ENCODE peak calls at places on chromosomes 5 and 9, in seven cellular contexts. One of them, this sample, is unnamed.

GRCh38 chr9:32906213-32906612 is 95.2 kb downstream of the APTX start:
- DNase-seq in OCI-LY7: no peak
- DNase-seq in tibial artery: no peak
- DNase-seq in heart left ventricle: no peak
- DNase-seq in AG09309: no peak
- DNase-seq in transverse colon: no peak
- DNase-seq in BE2C: no peak
- DNase-seq in this sample: no peak

GRCh38 chr9:75197521-75197920 is 109.2 kb downstream of the OSTF1 start:
- DNase-seq in heart left ventricle: no peak
- DNase-seq in tibial artery: no peak
- DNase-seq in OCI-LY7: no peak
- DNase-seq in BE2C: no peak
- DNase-seq in AG09309: no peak
- DNase-seq in transverse colon: no peak
- DNase-seq in this sample: peak

GRCh38 chr9:93588641-93589609 is 12.5 kb downstream of the PHF2 start:
- DNase-seq in BE2C: no peak
- DNase-seq in heart left ventricle: no peak
- DNase-seq in OCI-LY7: no peak
- DNase-seq in AG09309: no peak
- DNase-seq in tibial artery: peak
- DNase-seq in transverse colon: no peak
- DNase-seq in this sample: peak

GRCh38 chr9:114125614-114126013 is 26.5 kb upstream of the KIF12 start:
- DNase-seq in AG09309: no peak
- DNase-seq in transverse colon: no peak
- DNase-seq in BE2C: no peak
- DNase-seq in OCI-LY7: no peak
- DNase-seq in heart left ventricle: no peak
- DNase-seq in tibial artery: no peak
- DNase-seq in this sample: no peak

GRCh38 chr5:32618962-32619361 is 33.6 kb downstream of the SUB1 start:
- DNase-seq in heart left ventricle: no peak
- DNase-seq in tibial artery: no peak
- DNase-seq in BE2C: no peak
- DNase-seq in AG09309: no peak
- DNase-seq in transverse colon: no peak
- DNase-seq in OCI-LY7: no peak
- DNase-seq in this sample: peak

GRCh38 chr5:124343451-124343867 is 403.0 kb downstream of the ZNF608 start:
- DNase-seq in BE2C: no peak
- DNase-seq in OCI-LY7: no peak
- DNase-seq in transverse colon: no peak
- DNase-seq in tibial artery: no peak
- DNase-seq in heart left ventricle: no peak
- DNase-seq in AG09309: peak
- DNase-seq in this sample: peak

GRCh38 chr5:161295721-161296120 is 250.8 kb downstream of the GABRB2 start:
- DNase-seq in transverse colon: no peak
- DNase-seq in heart left ventricle: no peak
- DNase-seq in tibial artery: no peak
- DNase-seq in AG09309: no peak
- DNase-seq in OCI-LY7: no peak
- DNase-seq in BE2C: no peak
- DNase-seq in this sample: no peak

GRCh38 chr5:142184939-142185526 is 76.5 kb downstream of the NDFIP1 start:
- DNase-seq in BE2C: peak
- DNase-seq in transverse colon: no peak
- DNase-seq in heart left ventricle: no peak
- DNase-seq in OCI-LY7: no peak
- DNase-seq in tibial artery: no peak
- DNase-seq in AG09309: no peak
- DNase-seq in this sample: peak

GRCh38 chr5:163489055-163489744 is 16.2 kb upstream of the MAT2B start:
- DNase-seq in heart left ventricle: no peak
- DNase-seq in AG09309: no peak
- DNase-seq in tibial artery: no peak
- DNase-seq in transverse colon: no peak
- DNase-seq in OCI-LY7: no peak
- DNase-seq in BE2C: peak
- DNase-seq in this sample: peak

GRCh38 chr5:179486596-179487051 is 63.7 kb upstream of the RUFY1 start:
- DNase-seq in AG09309: peak
- DNase-seq in transverse colon: no peak
- DNase-seq in OCI-LY7: no peak
- DNase-seq in BE2C: no peak
- DNase-seq in heart left ventricle: no peak
- DNase-seq in tibial artery: no peak
- DNase-seq in this sample: no peak

GRCh38 chr9:89528540-89528939 is 30.6 kb upstream of the SEMA4D start:
- DNase-seq in AG09309: no peak
- DNase-seq in transverse colon: no peak
- DNase-seq in tibial artery: peak
- DNase-seq in OCI-LY7: no peak
- DNase-seq in BE2C: no peak
- DNase-seq in heart left ventricle: no peak
- DNase-seq in this sample: no peak

GRCh38 chr9:134778156-134778555 is 102.5 kb upstream of the FCN2 start:
- DNase-seq in transverse colon: peak
- DNase-seq in tibial artery: no peak
- DNase-seq in BE2C: no peak
- DNase-seq in heart left ventricle: no peak
- DNase-seq in OCI-LY7: no peak
- DNase-seq in AG09309: no peak
- DNase-seq in this sample: no peak

GRCh38 chr5:178382689-178383276 is 150.2 kb upstream of the PHYKPL start:
- DNase-seq in tibial artery: no peak
- DNase-seq in OCI-LY7: no peak
- DNase-seq in transverse colon: no peak
- DNase-seq in heart left ventricle: no peak
- DNase-seq in BE2C: no peak
- DNase-seq in AG09309: no peak
- DNase-seq in this sample: no peak

GRCh38 chr5:165607026-165607425 is 2101.6 kb downstream of the MAT2B start:
- DNase-seq in transverse colon: no peak
- DNase-seq in OCI-LY7: no peak
- DNase-seq in AG09309: no peak
- DNase-seq in heart left ventricle: no peak
- DNase-seq in BE2C: no peak
- DNase-seq in tibial artery: no peak
- DNase-seq in this sample: no peak

GRCh38 chr5:14728109-14728938 is 63.8 kb downstream of the OTULIN start:
- DNase-seq in BE2C: no peak
- DNase-seq in tibial artery: no peak
- DNase-seq in OCI-LY7: no peak
- DNase-seq in AG09309: no peak
- DNase-seq in heart left ventricle: no peak
- DNase-seq in transverse colon: peak
- DNase-seq in this sample: no peak

GRCh38 chr5:6347165-6347564 is 31.2 kb downstream of the MED10 start:
- DNase-seq in tibial artery: peak
- DNase-seq in transverse colon: no peak
- DNase-seq in BE2C: no peak
- DNase-seq in OCI-LY7: no peak
- DNase-seq in heart left ventricle: no peak
- DNase-seq in AG09309: no peak
- DNase-seq in this sample: no peak

GRCh38 chr5:135534609-135535419 is 950 bp downstream of the NEUROG1 start:
- DNase-seq in tibial artery: no peak
- DNase-seq in AG09309: no peak
- DNase-seq in OCI-LY7: no peak
- DNase-seq in BE2C: peak
- DNase-seq in transverse colon: no peak
- DNase-seq in heart left ventricle: no peak
- DNase-seq in this sample: no peak

GRCh38 chr5:38500861-38501260 is 55.6 kb downstream of the LIFR start:
- DNase-seq in AG09309: peak
- DNase-seq in OCI-LY7: no peak
- DNase-seq in heart left ventricle: no peak
- DNase-seq in tibial artery: no peak
- DNase-seq in transverse colon: no peak
- DNase-seq in BE2C: no peak
- DNase-seq in this sample: peak

GRCh38 chr5:134521831-134522230 is 3.6 kb upstream of the JADE2 start:
- DNase-seq in tibial artery: no peak
- DNase-seq in OCI-LY7: no peak
- DNase-seq in BE2C: no peak
- DNase-seq in heart left ventricle: no peak
- DNase-seq in transverse colon: no peak
- DNase-seq in AG09309: no peak
- DNase-seq in this sample: no peak

GRCh38 chr5:153222956-153223355 is 267.5 kb upstream of the GRIA1 start:
- DNase-seq in transverse colon: no peak
- DNase-seq in heart left ventricle: no peak
- DNase-seq in OCI-LY7: no peak
- DNase-seq in AG09309: no peak
- DNase-seq in BE2C: no peak
- DNase-seq in tibial artery: no peak
- DNase-seq in this sample: peak

GRCh38 chr5:161002571-161003074 is 150.6 kb upstream of the ATP10B start:
- DNase-seq in transverse colon: no peak
- DNase-seq in heart left ventricle: no peak
- DNase-seq in tibial artery: no peak
- DNase-seq in BE2C: no peak
- DNase-seq in OCI-LY7: no peak
- DNase-seq in AG09309: no peak
- DNase-seq in this sample: no peak

GRCh38 chr9:126839301-126839700 is 21.1 kb upstream of the ZBTB34 start:
- DNase-seq in tibial artery: no peak
- DNase-seq in heart left ventricle: no peak
- DNase-seq in AG09309: no peak
- DNase-seq in BE2C: no peak
- DNase-seq in transverse colon: no peak
- DNase-seq in OCI-LY7: no peak
- DNase-seq in this sample: no peak

GRCh38 chr9:93893899-93894690 is 61.1 kb downstream of the BARX1 start:
- DNase-seq in BE2C: no peak
- DNase-seq in AG09309: no peak
- DNase-seq in transverse colon: peak
- DNase-seq in OCI-LY7: no peak
- DNase-seq in heart left ventricle: no peak
- DNase-seq in tibial artery: peak
- DNase-seq in this sample: no peak

DNA sequence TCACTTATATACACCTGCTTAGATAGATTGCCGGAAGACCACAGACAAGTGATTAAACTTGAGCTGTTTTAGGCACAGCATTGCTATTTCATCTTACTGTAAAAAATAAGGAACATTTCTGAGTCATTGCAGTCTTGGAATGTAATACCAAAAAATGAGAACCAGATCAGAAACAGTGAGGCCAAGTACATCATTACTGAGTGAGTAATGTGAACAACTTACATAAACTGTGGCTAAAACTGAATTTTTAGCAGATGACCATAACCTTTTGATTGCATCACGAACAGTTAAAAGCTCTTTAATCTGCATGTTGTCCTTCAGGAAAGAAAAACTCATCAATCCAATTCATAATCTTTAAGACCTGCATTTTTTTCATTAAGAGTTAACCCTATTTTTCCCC is 157.1 kb upstream of the FGF10 start:
- DNase-seq in OCI-LY7: no peak
- DNase-seq in transverse colon: no peak
- DNase-seq in BE2C: no peak
- DNase-seq in tibial artery: no peak
- DNase-seq in heart left ventricle: no peak
- DNase-seq in AG09309: peak
- DNase-seq in this sample: peak
- H3K4me3 ChIP-seq in OCI-LY7: no peak
- H3K4me3 ChIP-seq in transverse colon: no peak
- H3K4me3 ChIP-seq in BE2C: no peak
- H3K4me3 ChIP-seq in tibial artery: no peak
- H3K4me3 ChIP-seq in heart left ventricle: no peak
- H3K4me3 ChIP-seq in AG09309: no peak
- H3K4me3 ChIP-seq in this sample: no peak

GRCh38 chr5:73892218-73892617 is 266.2 kb downstream of the ARHGEF28 start:
- DNase-seq in tibial artery: no peak
- DNase-seq in heart left ventricle: no peak
- DNase-seq in OCI-LY7: no peak
- DNase-seq in BE2C: no peak
- DNase-seq in AG09309: no peak
- DNase-seq in transverse colon: no peak
- DNase-seq in this sample: no peak
- TF ChIP-seq CTCF in tibial artery: no peak
- TF ChIP-seq CTCF in heart left ventricle: no peak
- TF ChIP-seq CTCF in OCI-LY7: no peak
- TF ChIP-seq CTCF in BE2C: no peak
- TF ChIP-seq CTCF in AG09309: no peak
- TF ChIP-seq CTCF in transverse colon: no peak
- TF ChIP-seq CTCF in this sample: no peak

GRCh38 chr9:99237356-99237755 is 15.3 kb downstream of the SEC61B start:
- DNase-seq in BE2C: no peak
- DNase-seq in AG09309: no peak
- DNase-seq in heart left ventricle: no peak
- DNase-seq in tibial artery: no peak
- DNase-seq in OCI-LY7: no peak
- DNase-seq in transverse colon: no peak
- DNase-seq in this sample: no peak
- H3K4me3 ChIP-seq in BE2C: no peak
- H3K4me3 ChIP-seq in AG09309: no peak
- H3K4me3 ChIP-seq in heart left ventricle: no peak
- H3K4me3 ChIP-seq in tibial artery: no peak
- H3K4me3 ChIP-seq in OCI-LY7: peak
- H3K4me3 ChIP-seq in transverse colon: no peak
- H3K4me3 ChIP-seq in this sample: no peak

GRCh38 chr9:34892886-34893285 is 65.2 kb upstream of the PHF24 start:
- DNase-seq in transverse colon: no peak
- DNase-seq in OCI-LY7: no peak
- DNase-seq in tibial artery: no peak
- DNase-seq in BE2C: no peak
- DNase-seq in AG09309: no peak
- DNase-seq in heart left ventricle: no peak
- DNase-seq in this sample: no peak

GRCh38 chr9:34898846-34899245 is 59.2 kb upstream of the PHF24 start:
- DNase-seq in BE2C: no peak
- DNase-seq in AG09309: no peak
- DNase-seq in OCI-LY7: no peak
- DNase-seq in transverse colon: no peak
- DNase-seq in tibial artery: no peak
- DNase-seq in heart left ventricle: no peak
- DNase-seq in this sample: no peak

GRCh38 chr9:34899535-34900158 is 58.4 kb upstream of the PHF24 start:
- DNase-seq in AG09309: peak
- DNase-seq in OCI-LY7: peak
- DNase-seq in heart left ventricle: peak
- DNase-seq in tibial artery: peak
- DNase-seq in BE2C: peak
- DNase-seq in transverse colon: peak
- DNase-seq in this sample: peak

GRCh38 chr9:34891386-34891785 is 66.7 kb upstream of the PHF24 start:
- DNase-seq in transverse colon: no peak
- DNase-seq in heart left ventricle: no peak
- DNase-seq in AG09309: no peak
- DNase-seq in tibial artery: no peak
- DNase-seq in OCI-LY7: no peak
- DNase-seq in BE2C: no peak
- DNase-seq in this sample: no peak

DNA sequence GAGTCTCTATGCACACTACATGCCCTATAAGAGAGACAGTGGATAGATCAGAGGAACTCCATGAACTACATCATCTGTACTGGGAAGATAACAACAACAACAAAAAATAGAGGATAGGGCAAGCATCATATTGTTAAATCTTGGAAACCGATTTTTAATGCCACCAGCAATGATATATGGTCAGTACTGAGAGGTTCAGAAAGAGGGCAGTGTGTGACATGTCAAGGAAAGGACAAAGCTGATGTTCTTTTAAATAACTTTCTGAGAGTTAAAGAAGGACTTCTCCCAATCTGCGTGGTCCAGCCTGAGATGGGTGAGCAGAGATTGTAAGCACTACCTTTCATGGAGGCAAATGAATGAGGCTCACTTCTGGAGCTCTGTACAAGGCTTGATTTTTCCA is 62.0 kb upstream of the PHF24 start:
- DNase-seq in AG09309: no peak
- DNase-seq in transverse colon: no peak
- DNase-seq in tibial artery: no peak
- DNase-seq in heart left ventricle: no peak
- DNase-seq in OCI-LY7: peak
- DNase-seq in BE2C: no peak
- DNase-seq in this sample: no peak
- TF ChIP-seq CTCF in AG09309: peak
- TF ChIP-seq CTCF in transverse colon: no peak
- TF ChIP-seq CTCF in tibial artery: no peak
- TF ChIP-seq CTCF in heart left ventricle: peak
- TF ChIP-seq CTCF in OCI-LY7: peak
- TF ChIP-seq CTCF in BE2C: peak
- TF ChIP-seq CTCF in this sample: no peak

This sample was measured in AG10803.